ENCODE peak calls at places on chromosome 7, in seven cellular contexts. P is ELF-1, I is NCI-H748 treated with DMSO at 0.1 percent for 48 hours, D is fibroblast of villous mesenchyme, E is dorsolateral prefrontal cortex, R is GDM1, T is Caco-2. K is an unnamed sample.
A peak's percentile ranks its signal among the peaks of the same experiment; 100 is the strongest.

GRCh38 chr7:66929935-66930334 is 8.9 kb downstream of the TMEM248 start:
- DNase-seq in P (no peak), I (no peak), T (no peak), R (no peak), E (no peak), D (no peak), K (no peak)

GRCh38 chr7:47232751-47233412 is 349.0 kb downstream of the TNS3 start:
- DNase-seq in E (no peak), R (no peak), I (no peak), P (no peak), D (no peak), T (no peak), K (no peak)

GRCh38 chr7:641269-641671 is 85.2 kb upstream of the DNAAF5 start:
- DNase-seq in P (peak; percentile 79), E (no peak), I (peak; percentile 82), T (no peak), R (no peak), D (peak; percentile 84), K (no peak)

GRCh38 chr7:6175642-6176041 is 96.8 kb downstream of the CYTH3 start:
- DNase-seq in P (no peak), T (no peak), E (no peak), I (no peak), D (peak; percentile 85), R (no peak), K (no peak)

GRCh38 chr7:50262916-50263690 is 41.4 kb upstream of the IKZF1 start:
- DNase-seq in R (peak; percentile 27), I (no peak), T (no peak), E (no peak), P (no peak), D (no peak), K (no peak)

GRCh38 chr7:25192043-25192442 is 36.2 kb downstream of the NPVF start:
- DNase-seq in R (no peak), T (no peak), D (no peak), E (no peak), I (no peak), P (no peak), K (no peak)

GRCh38 chr7:92877367-92877766 is 41.0 kb upstream of the CDK6 start:
- DNase-seq in P (no peak), R (no peak), I (no peak), T (no peak), D (no peak), E (no peak), K (no peak)

GRCh38 chr7:50531401-50531906 is 33.8 kb downstream of the DDC start:
- DNase-seq in I (peak; percentile 98), D (no peak), P (peak; percentile 52), T (peak; percentile 84), E (no peak), R (no peak), K (peak; percentile 88)

GRCh38 chr7:114819629-114820362 is 102.1 kb upstream of the MDFIC start:
- DNase-seq in R (no peak), D (peak; percentile 97), P (no peak), E (no peak), T (no peak), I (no peak), K (no peak)

GRCh38 chr7:151432658-151433521 is 7.1 kb downstream of the CRYGN start:
- DNase-seq in P (no peak), E (no peak), D (no peak), T (no peak), R (peak; percentile 5), I (no peak), K (no peak)

GRCh38 chr7:74040101-74040790 is 12.3 kb downstream of the ELN start:
- DNase-seq in T (no peak), R (no peak), E (no peak), D (no peak), I (no peak), P (peak; percentile 54), K (no peak)

GRCh38 chr7:123537026-123537642 is 2.7 kb upstream of the IQUB start:
- DNase-seq in R (no peak), P (no peak), T (no peak), D (peak; percentile 44), I (no peak), E (no peak), K (no peak)

GRCh38 chr7:132380065-132380464 is 196.2 kb downstream of the PLXNA4 start:
- DNase-seq in P (peak; percentile 54), D (no peak), R (no peak), I (no peak), T (peak; percentile 81), E (no peak), K (no peak)

GRCh38 chr7:54330216-54330800 is 211.9 kb upstream of the VSTM2A start:
- DNase-seq in R (no peak), I (peak; percentile 39), T (no peak), E (no peak), P (no peak), D (no peak), K (peak; percentile 58)

GRCh38 chr7:150451097-150451793 is 815 bp downstream of the GIMAP8 start:
- DNase-seq in R (peak; percentile 86), D (no peak), P (no peak), T (no peak), I (no peak), E (no peak), K (peak; percentile 32)

GRCh38 chr7:130435455-130435854 is 5.4 kb downstream of the CEP41 start:
- DNase-seq in R (no peak), I (no peak), E (no peak), D (no peak), T (no peak), P (no peak), K (no peak)